ENCODE peak calls at places on chromosome 20, in four cellular contexts. O is HCT116, D is K562, N is HepG2. G is an unnamed sample.
A peak's percentile ranks its signal among the peaks of the same experiment; 100 is the strongest.

GRCh38 chr20:35010405-35011192 is 54.9 kb downstream of the MYH7B start:
- DNase-seq in O (no peak), D (no peak), N (no peak), G (no peak)

GRCh38 chr20:62914436-62914835 is 11.9 kb downstream of the DIDO1 start:
- DNase-seq in O (no peak), D (no peak), N (no peak), G (no peak)

GRCh38 chr20:50654899-50655298 is 36.4 kb downstream of the RIPOR3 start:
- DNase-seq in O (no peak), D (no peak), N (no peak), G (no peak)

GRCh38 chr20:4064118-4064962 is 49.0 kb upstream of the RNF24 start:
- DNase-seq in O (peak; percentile 10), D (peak; percentile 41), N (no peak), G (no peak)

GRCh38 chr20:62320581-62321354 is 18.0 kb downstream of the ADRM1 start:
- DNase-seq in O (peak; percentile 10), D (peak; percentile 87), N (no peak), G (no peak)

GRCh38 chr20:15673206-15673605 is 900.0 kb downstream of the KIF16B start:
- DNase-seq in O (no peak), D (no peak), N (no peak), G (no peak)

GRCh38 chr20:819680-820327 is 13.7 kb upstream of the FAM110A start:
- DNase-seq in O (no peak), D (no peak), N (no peak), G (no peak)

GRCh38 chr20:35009665-35010328 is 54.1 kb downstream of the MYH7B start:
- DNase-seq in O (no peak), D (no peak), N (no peak), G (no peak)

GRCh38 chr20:45947110-45947866 is 12.8 kb downstream of the PCIF1 start:
- DNase-seq in O (no peak), D (no peak), N (no peak), G (no peak)
- TF ChIP-seq YY1 in O (no peak), D (no peak), N (no peak), G (no peak)

GRCh38 chr20:17662333-17663039 is 19.6 kb downstream of the RRBP1 start:
- DNase-seq in O (no peak), D (no peak), N (no peak), G (no peak)
- H3K4me1 ChIP-seq in O (no peaks in the 10 kb centered on the region), D (no peaks in the 10 kb centered on the region), N (peaks cover 58% of the 10 kb centered on the region), G (no peaks in the 10 kb centered on the region)

GRCh38 chr20:41003143-41003932 is 25.3 kb upstream of the TOP1 start:
- DNase-seq in O (peak; percentile 98), D (peak; percentile 61), N (peak; percentile 99), G (no peak)
- TF ChIP-seq YY1 in O (peak; percentile 1), D (no peak), N (no peak), G (no peak)

GRCh38 chr20:31673943-31674463 is 36.3 kb downstream of the COX4I2 start:
- DNase-seq in O (no peak), D (no peak), N (no peak), G (no peak)
- H3K4me1 ChIP-seq in O (peaks cover 95% of the 10 kb centered on the region), D (peaks cover 91% of the 10 kb centered on the region), N (peaks cover 81% of the 10 kb centered on the region), G (peaks cover 3% of the 10 kb centered on the region)

GRCh38 chr20:2602746-2603145 is 49.7 kb upstream of the NOP56 start:
- DNase-seq in O (no peak), D (peak; percentile 13), N (no peak), G (no peak)
- TF ChIP-seq YY1 in O (no peak), D (no peak), N (no peak), G (no peak)

GRCh38 chr20:38114353-38114791 is 50.7 kb downstream of the TGM2 start:
- DNase-seq in O (no peak), D (no peak), N (no peak), G (no peak)
- H3K4me1 ChIP-seq in O (peaks cover 42% of the 10 kb centered on the region), D (peaks cover 34% of the 10 kb centered on the region), N (peaks cover 44% of the 10 kb centered on the region), G (no peaks in the 10 kb centered on the region)